ENCODE peak calls at places on chromosomes 4 and X, in eight cellular contexts. S is IMR-90; U is fibroblast of pulmonary artery; V is uterus; N is CD8-positive, alpha-beta memory T cell; K is thoracic aorta; E is GM12865; X is fibroblast of lung. L is an unnamed sample.

GRCh38 chr4:78529569-78530209 is 21.9 kb upstream of the ANXA3 start:
- DNase-seq in S (peak), U (peak), V (no peak), N (no peak), K (no peak), E (no peak), X (peak), L (no peak)

GRCh38 chrX:24298191-24298590 is 15.7 kb downstream of the SUPT20HL2 start:
- DNase-seq in S (peak), U (peak), V (no peak), N (no peak), K (no peak), E (no peak), X (no peak), L (no peak)

GRCh38 chrX:43836435-43837184 is 45.6 kb downstream of the MAOB start:
- DNase-seq in S (peak), U (peak), V (no peak), N (peak), K (no peak), E (peak), X (peak), L (no peak)

GRCh38 chr4:187602339-187603092 is 393.1 kb upstream of the ZFP42 start:
- DNase-seq in S (peak), U (peak), V (no peak), N (no peak), K (no peak), E (no peak), X (peak), L (no peak)

GRCh38 chr4:142840516-142841123 is 5.5 kb downstream of the INPP4B start:
- DNase-seq in S (peak), U (peak), V (no peak), N (no peak), K (no peak), E (peak), X (peak), L (no peak)

GRCh38 chr4:125062079-125062478 is 252.7 kb upstream of the FAT4 start:
- DNase-seq in S (no peak), U (no peak), V (no peak), N (no peak), K (no peak), E (no peak), X (no peak), L (no peak)

GRCh38 chr4:1290165-1290977 is 680 bp downstream of the MAEA start:
- DNase-seq in S (peak), U (no peak), V (no peak), N (no peak), K (no peak), E (peak), X (no peak), L (no peak)

GRCh38 chrX:82092307-82092706 is 890.4 kb downstream of the SH3BGRL start:
- DNase-seq in S (no peak), U (no peak), V (no peak), N (no peak), K (no peak), E (peak), X (no peak), L (no peak)

GRCh38 chrX:95764972-95765451 is 919.6 kb upstream of the DIAPH2 start:
- DNase-seq in S (peak), U (peak), V (no peak), N (no peak), K (no peak), E (peak), X (peak), L (no peak)

GRCh38 chr4:185469539-185470154 is 1.9 kb downstream of the CCDC110 start:
- DNase-seq in S (no peak), U (no peak), V (no peak), N (no peak), K (no peak), E (no peak), X (no peak), L (no peak)

GRCh38 chr4:124874172-124874450 is 161.6 kb upstream of the ANKRD50 start:
- DNase-seq in S (no peak), U (no peak), V (no peak), N (no peak), K (no peak), E (no peak), X (no peak), L (no peak)

GRCh38 chr4:161419822-161420221 is 744.0 kb downstream of the FSTL5 start:
- DNase-seq in S (no peak), U (no peak), V (no peak), N (no peak), K (no peak), E (peak), X (no peak), L (no peak)

GRCh38 chr4:10240691-10241090 is 124.1 kb upstream of the WDR1 start:
- DNase-seq in S (no peak), U (no peak), V (no peak), N (no peak), K (no peak), E (no peak), X (no peak), L (no peak)

GRCh38 chr4:87718221-87718620 is 68.1 kb downstream of the DMP1 start:
- DNase-seq in S (no peak), U (no peak), V (no peak), N (no peak), K (no peak), E (no peak), X (no peak), L (no peak)

GRCh38 chrX:131332331-131332730 is 43.2 kb upstream of the IGSF1 start:
- DNase-seq in S (no peak), U (no peak), V (no peak), N (no peak), K (no peak), E (no peak), X (no peak), L (no peak)

GRCh38 chr4:16588170-16588569 is 310.3 kb downstream of the LDB2 start:
- DNase-seq in S (no peak), U (no peak), V (no peak), N (no peak), K (no peak), E (no peak), X (no peak), L (no peak)

GRCh38 chr4:39648827-39649558 is 10.3 kb upstream of the SMIM14 start:
- DNase-seq in S (no peak), U (no peak), V (no peak), N (no peak), K (no peak), E (no peak), X (no peak), L (no peak)

GRCh38 chr4:88747351-88747750 is 49.7 kb upstream of the NAP1L5 start:
- DNase-seq in S (no peak), U (no peak), V (no peak), N (no peak), K (no peak), E (no peak), X (no peak), L (no peak)

GRCh38 chr4:40682298-40683101 is 52.8 kb upstream of the RBM47 start:
- DNase-seq in S (no peak), U (no peak), V (no peak), N (no peak), K (no peak), E (no peak), X (no peak), L (no peak)

GRCh38 chr4:65599335-65599734 is 71.0 kb downstream of the EPHA5 start:
- DNase-seq in S (peak), U (peak), V (no peak), N (no peak), K (no peak), E (no peak), X (no peak), L (peak)

GRCh38 chr4:23934915-23935314 is 45.1 kb upstream of the PPARGC1A start:
- DNase-seq in S (peak), U (peak), V (no peak), N (no peak), K (no peak), E (no peak), X (peak), L (peak)

GRCh38 chr4:152680988-152681731 is 1.4 kb upstream of the TMEM154 start:
- DNase-seq in S (peak), U (peak), V (no peak), N (no peak), K (no peak), E (peak), X (peak), L (peak)
- H3K4me3 ChIP-seq in S (no peak), U (no peak), V (no peak), N (no peak), K (no peak), E (no peak), X (no peak), L (no peak)

GRCh38 chrX:74343327-74343969 is 39.5 kb downstream of the ZCCHC13 start:
- DNase-seq in S (no peak), U (no peak), V (no peak), N (no peak), K (no peak), E (no peak), X (no peak), L (no peak)
- H3K4me3 ChIP-seq in S (no peak), U (no peak), V (no peak), N (no peak), K (no peak), E (no peak), X (no peak), L (no peak)

GRCh38 chrX:118350715-118351114 is 4.8 kb downstream of the WDR44 start:
- DNase-seq in S (no peak), U (no peak), V (no peak), N (no peak), K (no peak), E (peak), X (no peak), L (no peak)
- H3K4me3 ChIP-seq in S (no peak), U (no peak), V (no peak), N (no peak), K (peak), E (peak), X (no peak), L (no peak)

GRCh38 chr4:140427919-140428471 is 547 bp upstream of the CLGN start:
- DNase-seq in S (peak), U (peak), V (no peak), N (no peak), K (no peak), E (no peak), X (peak), L (no peak)
- H3K4me3 ChIP-seq in S (peak), U (peak), V (peak), N (no peak), K (peak), E (peak), X (peak), L (peak)

GRCh38 chrX:110002300-110003166 is at the start of gene TMEM164:
- DNase-seq in S (peak), U (peak), V (peak), N (peak), K (peak), E (peak), X (peak), L (peak)

GRCh38 chrX:110000000-110000399 is 2.9 kb upstream of the TMEM164 start:
- DNase-seq in S (no peak), U (no peak), V (no peak), N (no peak), K (no peak), E (no peak), X (no peak), L (no peak)

GRCh38 chrX:110003167-110004156 is 548 bp downstream of the TMEM164 start:
- DNase-seq in S (no peak), U (peak), V (peak), N (peak), K (no peak), E (peak), X (peak), L (no peak)

GRCh38 chrX:110001702-110002299 is 1.1 kb upstream of the TMEM164 start:
- DNase-seq in S (no peak), U (no peak), V (no peak), N (no peak), K (no peak), E (no peak), X (no peak), L (no peak)

GRCh38 chrX:110000854-110001701 is 1.8 kb upstream of the TMEM164 start:
- DNase-seq in S (no peak), U (no peak), V (no peak), N (no peak), K (no peak), E (no peak), X (no peak), L (no peak)
- H3K4me3 ChIP-seq in S (no peak), U (no peak), V (no peak), N (no peak), K (no peak), E (no peak), X (no peak), L (no peak)

L was measured in skeletal muscle cell.